ENCODE peak calls at places on chromosomes 4 and X, in eight cellular contexts. U is cardiac fibroblast, X is Calu3, O is foreskin fibroblast, E is ovary, G is endodermal cell, K is endothelial cell, R is A549. N is an unnamed sample.

GRCh38 chr4:27024807-27025206 is 164.2 kb downstream of the STIM2 start:
- DNase-seq in U (no peak), X (no peak), O (no peak), E (no peak), G (peak), K (no peak), R (no peak), N (no peak)

GRCh38 chr4:73692701-73693100 is 47.7 kb upstream of the CXCL8 start:
- DNase-seq in U (no peak), X (no peak), O (no peak), E (no peak), G (no peak), K (no peak), R (no peak), N (no peak)

GRCh38 chrX:112058255-112058654 is 24.3 kb downstream of the TRPC5 start:
- DNase-seq in U (peak), X (no peak), O (no peak), E (no peak), G (no peak), K (peak), R (no peak), N (no peak)

GRCh38 chr4:74659576-74660411 is 134.5 kb downstream of the BTC start:
- DNase-seq in U (peak), X (peak), O (peak), E (no peak), G (peak), K (no peak), R (peak), N (no peak)

GRCh38 chrX:18390941-18391538 is 34.4 kb upstream of the CDKL5 start:
- DNase-seq in U (peak), X (peak), O (peak), E (peak), G (peak), K (peak), R (peak), N (peak)

GRCh38 chrX:8721536-8721935 is 10.4 kb downstream of the ANOS1 start:
- DNase-seq in U (no peak), X (no peak), O (no peak), E (no peak), G (peak), K (no peak), R (no peak), N (no peak)

GRCh38 chr4:173076903-173077629 is 91.5 kb upstream of the GALNT7 start:
- DNase-seq in U (peak), X (no peak), O (peak), E (no peak), G (no peak), K (no peak), R (no peak), N (no peak)

GRCh38 chr4:142236268-142236667 is 599.9 kb downstream of the IL15 start:
- DNase-seq in U (no peak), X (no peak), O (no peak), E (no peak), G (no peak), K (no peak), R (no peak), N (no peak)

GRCh38 chr4:156475322-156475721 is 496.3 kb downstream of the PDGFC start:
- DNase-seq in U (peak), X (peak), O (peak), E (no peak), G (no peak), K (peak), R (peak), N (no peak)

GRCh38 chrX:152157042-152157441 is 18.7 kb upstream of the MAGEA10 start:
- DNase-seq in U (no peak), X (no peak), O (no peak), E (no peak), G (no peak), K (no peak), R (no peak), N (no peak)

GRCh38 chrX:21740329-21741274 is 17.3 kb downstream of the SMPX start:
- DNase-seq in U (no peak), X (peak), O (no peak), E (peak), G (peak), K (no peak), R (no peak), N (no peak)

DNA sequence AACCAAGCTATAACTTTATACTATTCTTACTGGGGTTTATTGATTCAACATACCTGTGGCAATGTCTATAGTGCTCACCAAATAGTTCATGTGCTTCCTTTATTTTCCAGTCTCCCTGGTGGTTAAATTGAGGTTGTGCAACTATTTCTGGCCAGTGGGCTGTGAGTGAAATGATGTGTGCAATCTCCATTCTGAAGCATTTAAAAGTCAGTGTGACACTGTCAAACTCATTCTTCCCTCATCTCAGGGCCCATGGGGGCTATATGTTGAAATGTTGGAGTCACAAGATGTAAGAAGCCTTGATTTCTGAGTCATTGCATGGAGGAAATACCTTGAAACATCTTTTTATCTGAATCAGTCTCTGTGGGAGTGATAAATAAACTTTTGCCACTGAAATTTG is 414.3 kb upstream of the RPS6KA3 start:
- DNase-seq in U (peak), X (peak), O (peak), E (no peak), G (no peak), K (no peak), R (peak), N (no peak)
- TF ChIP-seq CTCF in U (no peak), X (peak), O (no peak), E (no peak), G (peak), K (no peak), R (no peak), N (no peak)

GRCh38 chrX:119614776-119615175 is 8.6 kb upstream of the NKRF start:
- DNase-seq in U (no peak), X (no peak), O (no peak), E (no peak), G (no peak), K (no peak), R (no peak), N (no peak)

GRCh38 chrX:119617511-119618164 is 11.4 kb upstream of the NKRF start:
- DNase-seq in U (no peak), X (no peak), O (no peak), E (no peak), G (no peak), K (no peak), R (no peak), N (no peak)

GRCh38 chrX:119624417-119624816 is 18.2 kb upstream of the NKRF start:
- DNase-seq in U (no peak), X (no peak), O (no peak), E (no peak), G (no peak), K (no peak), R (no peak), N (no peak)

GRCh38 chrX:119622356-119623232 is 16.4 kb upstream of the NKRF start:
- DNase-seq in U (peak), X (no peak), O (peak), E (no peak), G (no peak), K (no peak), R (no peak), N (peak)

GRCh38 chrX:119618439-119618838 is 12.2 kb upstream of the NKRF start:
- DNase-seq in U (no peak), X (no peak), O (no peak), E (no peak), G (no peak), K (no peak), R (no peak), N (no peak)
- TF ChIP-seq CTCF in U (no peak), X (no peak), O (no peak), E (no peak), G (no peak), K (no peak), R (no peak), N (no peak)

GRCh38 chrX:149510386-149510785 is 5.3 kb upstream of the IDS start:
- DNase-seq in U (peak), X (no peak), O (peak), E (no peak), G (no peak), K (no peak), R (no peak), N (no peak)
- TF ChIP-seq CTCF in U (peak), X (no peak), O (peak), E (no peak), G (peak), K (no peak), R (no peak), N (no peak)

GRCh38 chr4:107520368-107520767 is 199.7 kb downstream of the PAPSS1 start:
- DNase-seq in U (no peak), X (no peak), O (no peak), E (no peak), G (no peak), K (no peak), R (no peak), N (no peak)

GRCh38 chr4:107518076-107518475 is 202.0 kb downstream of the PAPSS1 start:
- DNase-seq in U (no peak), X (no peak), O (no peak), E (no peak), G (no peak), K (no peak), R (no peak), N (no peak)

GRCh38 chr4:107519057-107519456 is 201.0 kb downstream of the PAPSS1 start:
- DNase-seq in U (peak), X (peak), O (peak), E (no peak), G (peak), K (peak), R (peak), N (no peak)
- TF ChIP-seq CTCF in U (peak), X (no peak), O (peak), E (no peak), G (peak), K (no peak), R (peak), N (peak)

GRCh38 chr4:89166971-89167475 is 55.7 kb downstream of the TIGD2 start:
- DNase-seq in U (no peak), X (no peak), O (no peak), E (no peak), G (no peak), K (no peak), R (no peak), N (no peak)

GRCh38 chr4:89161841-89162240 is 50.5 kb downstream of the TIGD2 start:
- DNase-seq in U (peak), X (no peak), O (peak), E (no peak), G (no peak), K (no peak), R (no peak), N (no peak)

GRCh38 chr4:89162987-89163386 is 51.7 kb downstream of the TIGD2 start:
- DNase-seq in U (no peak), X (no peak), O (no peak), E (no peak), G (no peak), K (no peak), R (no peak), N (no peak)

GRCh38 chr4:89162486-89162885 is 51.2 kb downstream of the TIGD2 start:
- DNase-seq in U (no peak), X (no peak), O (no peak), E (no peak), G (no peak), K (no peak), R (no peak), N (no peak)

DNA sequence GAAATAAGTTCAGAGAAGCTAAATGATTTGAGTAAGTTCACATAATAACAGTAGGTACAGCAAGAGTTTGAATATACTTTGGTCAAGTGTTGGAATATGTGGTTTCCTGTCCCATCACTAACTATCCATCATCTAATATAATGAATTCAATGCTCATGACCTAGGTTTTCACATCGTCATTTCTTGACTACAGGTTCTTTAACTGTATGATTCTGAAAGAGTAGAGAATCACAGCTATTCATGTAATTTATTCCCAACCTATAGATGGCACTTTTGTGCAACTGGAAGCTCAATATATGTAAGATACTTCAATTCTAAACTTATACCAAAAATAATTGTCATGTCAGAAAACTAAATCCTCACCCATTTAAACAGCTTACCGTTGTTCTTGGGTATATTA is 53.1 kb downstream of the TIGD2 start:
- DNase-seq in U (no peak), X (no peak), O (peak), E (no peak), G (no peak), K (no peak), R (peak), N (no peak)
- TF ChIP-seq CTCF in U (no peak), X (no peak), O (no peak), E (no peak), G (no peak), K (no peak), R (peak), N (no peak)

GRCh38 chr4:7926822-7927221 is 12.8 kb downstream of the AFAP1 start:
- DNase-seq in U (no peak), X (no peak), O (no peak), E (no peak), G (no peak), K (no peak), R (no peak), N (peak)

GRCh38 chr4:7932333-7932732 is 7.3 kb downstream of the AFAP1 start:
- DNase-seq in U (no peak), X (no peak), O (no peak), E (no peak), G (no peak), K (no peak), R (no peak), N (no peak)

GRCh38 chr4:7929530-7929951 is 10.1 kb downstream of the AFAP1 start:
- DNase-seq in U (no peak), X (peak), O (no peak), E (no peak), G (peak), K (no peak), R (peak), N (peak)

GRCh38 chr4:7924570-7924969 is 15.1 kb downstream of the AFAP1 start:
- DNase-seq in U (no peak), X (no peak), O (no peak), E (no peak), G (no peak), K (no peak), R (no peak), N (peak)

GRCh38 chr4:7928711-7929505 is 10.8 kb downstream of the AFAP1 start:
- DNase-seq in U (peak), X (no peak), O (peak), E (no peak), G (no peak), K (no peak), R (peak), N (peak)
- TF ChIP-seq CTCF in U (peak), X (no peak), O (peak), E (no peak), G (peak), K (no peak), R (peak), N (no peak)

GRCh38 chrX:47644557-47645091 is 5.7 kb downstream of the ELK1 start:
- DNase-seq in U (peak), X (no peak), O (peak), E (no peak), G (peak), K (no peak), R (peak), N (no peak)
- TF ChIP-seq CTCF in U (peak), X (no peak), O (peak), E (peak), G (peak), K (peak), R (peak), N (no peak)